ENCODE peak calls at places on chromosome 14, in five cellular contexts. K, N, Z, F and E are unnamed samples.
A peak's percentile ranks its signal among the peaks of the same experiment; 100 is the strongest.

GRCh38 chr14:31208546-31209424 is 1.2 kb upstream of the HECTD1 start:
- DNase-seq in K (peak; percentile 66), N (no peak), Z (no peak), F (no peak), E (no peak)

GRCh38 chr14:72646861-72647528 is 246.9 kb downstream of the DPF3 start:
- DNase-seq in K (no peak), N (no peak), Z (no peak), F (peak; percentile 35), E (peak; percentile 33)

GRCh38 chr14:68239988-68240387 is 420.4 kb downstream of the RAD51B start:
- DNase-seq in K (no peak), N (no peak), Z (no peak), F (no peak), E (no peak)

GRCh38 chr14:105931808-105932483 is 405.6 kb downstream of the TMEM121 start:
- DNase-seq in K (peak; percentile 32), N (no peak), Z (no peak), F (no peak), E (no peak)

GRCh38 chr14:24879661-24880381 is 170.1 kb downstream of the STXBP6 start:
- DNase-seq in K (no peak), N (no peak), Z (no peak), F (peak; percentile 54), E (no peak)

GRCh38 chr14:43042408-43042807 is 1435.7 kb downstream of the LRFN5 start:
- DNase-seq in K (no peak), N (no peak), Z (no peak), F (no peak), E (no peak)

GRCh38 chr14:99809376-99809775 is 16.2 kb downstream of the EML1 start:
- DNase-seq in K (no peak), N (no peak), Z (no peak), F (peak; percentile 94), E (peak; percentile 88)

GRCh38 chr14:90239139-90239538 is 17.2 kb upstream of the PSMC1 start:
- DNase-seq in K (no peak), N (no peak), Z (no peak), F (no peak), E (no peak)

GRCh38 chr14:101887219-101887618 is 77.2 kb upstream of the DYNC1H1 start:
- DNase-seq in K (no peak), N (no peak), Z (no peak), F (no peak), E (no peak)

GRCh38 chr14:89443002-89443660 is 26.1 kb upstream of the FOXN3 start:
- DNase-seq in K (no peak), N (no peak), Z (no peak), F (no peak), E (peak; percentile 39)

GRCh38 chr14:61342486-61342885 is 21.1 kb downstream of the PRKCH start:
- DNase-seq in K (peak; percentile 86), N (no peak), Z (no peak), F (no peak), E (no peak)

GRCh38 chr14:29627141-29627540 is 300.5 kb downstream of the PRKD1 start:
- DNase-seq in K (no peak), N (no peak), Z (no peak), F (peak; percentile 65), E (peak; percentile 55)

GRCh38 chr14:63045612-63046320 is 508 bp upstream of the KCNH5 start:
- DNase-seq in K (no peak), N (peak; percentile 11), Z (peak; percentile 12), F (peak; percentile 1), E (no peak)

GRCh38 chr14:38605193-38606114 is 349.6 kb upstream of the CLEC14A start:
- DNase-seq in K (no peak), N (no peak), Z (peak; percentile 79), F (no peak), E (no peak)

GRCh38 chr14:50342211-50343080 is 30.3 kb downstream of the DMAC2L start:
- DNase-seq in K (no peak), N (no peak), Z (peak; percentile 66), F (peak; percentile 94), E (peak; percentile 87)

GRCh38 chr14:55891692-55892091 is 226.5 kb upstream of the PELI2 start:
- DNase-seq in K (no peak), N (no peak), Z (no peak), F (no peak), E (no peak)

GRCh38 chr14:71142375-71143038 is 235.2 kb downstream of the PCNX1 start:
- DNase-seq in K (no peak), N (no peak), Z (no peak), F (peak; percentile 99), E (peak; percentile 84)

GRCh38 chr14:33297565-33297964 is 358.9 kb downstream of the NPAS3 start:
- DNase-seq in K (no peak), N (no peak), Z (no peak), F (no peak), E (no peak)

GRCh38 chr14:77031680-77032482 is 3.4 kb upstream of the IRF2BPL start:
- DNase-seq in K (no peak), N (no peak), Z (no peak), F (peak; percentile 83), E (peak; percentile 58)

GRCh38 chr14:105581551-105582341 is 55.4 kb downstream of the TMEM121 start:
- DNase-seq in K (no peak), N (peak; percentile 53), Z (no peak), F (no peak), E (no peak)

GRCh38 chr14:74255281-74255680 is 16.0 kb downstream of the VSX2 start:
- DNase-seq in K (no peak), N (no peak), Z (no peak), F (no peak), E (no peak)

GRCh38 chr14:101713641-101714349 is 47.7 kb upstream of the PPP2R5C start:
- DNase-seq in K (peak; percentile 44), N (no peak), Z (no peak), F (no peak), E (no peak)

GRCh38 chr14:22384974-22385526 is 204.0 kb downstream of the DAD1 start:
- DNase-seq in K (no peak), N (no peak), Z (no peak), F (no peak), E (no peak)

GRCh38 chr14:92121207-92121669 is 268 bp downstream of the NDUFB1 start:
- DNase-seq in K (no peak), N (no peak), Z (peak; percentile 4), F (peak; percentile 38), E (peak; percentile 65)

GRCh38 chr14:30656190-30656632 is 34.1 kb downstream of the SCFD1 start:
- DNase-seq in K (no peak), N (no peak), Z (peak; percentile 68), F (peak; percentile 40), E (peak; percentile 59)

GRCh38 chr14:24095196-24096068 is 1.3 kb downstream of the PCK2 start:
- DNase-seq in K (peak; percentile 82), N (peak; percentile 91), Z (peak; percentile 100), F (peak; percentile 75), E (peak; percentile 77)

GRCh38 chr14:59283380-59283779 is 94.9 kb downstream of the DAAM1 start:
- DNase-seq in K (no peak), N (no peak), Z (peak; percentile 81), F (peak; percentile 92), E (peak; percentile 35)

GRCh38 chr14:40119765-40120164 is 687.5 kb upstream of the FBXO33 start:
- DNase-seq in K (no peak), N (no peak), Z (no peak), F (no peak), E (no peak)

GRCh38 chr14:56199095-56199975 is 81.1 kb downstream of the PELI2 start:
- DNase-seq in K (no peak), N (no peak), Z (no peak), F (peak; percentile 97), E (peak; percentile 85)

GRCh38 chr14:81392052-81392451 is 8.1 kb downstream of the STON2 start:
- DNase-seq in K (no peak), N (no peak), Z (no peak), F (no peak), E (no peak)

GRCh38 chr14:88470542-88471440 is 84.0 kb downstream of the PTPN21 start:
- DNase-seq in K (no peak), N (no peak), Z (no peak), F (no peak), E (no peak)

GRCh38 chr14:24367506-24368214 is at the start of gene NFATC4:
- DNase-seq in K (no peak), N (no peak), Z (peak; percentile 54), F (peak; percentile 98), E (peak; percentile 91)

GRCh38 chr14:105258846-105259245 is 10.5 kb downstream of the BTBD6 start:
- DNase-seq in K (no peak), N (no peak), Z (no peak), F (no peak), E (no peak)

GRCh38 chr14:74933925-74934435 is 10.9 kb upstream of the RPS6KL1 start:
- DNase-seq in K (no peak), N (no peak), Z (no peak), F (peak; percentile 42), E (no peak)

GRCh38 chr14:61889914-61890351 is 127.7 kb downstream of the SNAPC1 start:
- DNase-seq in K (no peak), N (peak; percentile 31), Z (no peak), F (no peak), E (no peak)